ENCODE peak calls at places on chromosome 7, in five cellular contexts. One of them, this sample, is unnamed.

GRCh38 chr7:91243591-91244368 is 20.5 kb upstream of the FZD1 start:
- DNase-seq in Peyer's patch: no peak
- DNase-seq in SW480: no peak
- DNase-seq in activated CD4-positive, alpha-beta T cell treated with anti-CD3 and anti-CD28 coated beads, Interleukin-2, amount 50 U/mL, for 1 hour: no peak
- DNase-seq in ELF-1: no peak
- DNase-seq in this sample: no peak

GRCh38 chr7:143811-144453 is 48.4 kb upstream of the FAM20C start:
- DNase-seq in ELF-1: no peak
- DNase-seq in Peyer's patch: no peak
- DNase-seq in SW480: no peak
- DNase-seq in activated CD4-positive, alpha-beta T cell treated with anti-CD3 and anti-CD28 coated beads, Interleukin-2, amount 50 U/mL, for 1 hour: no peak
- DNase-seq in this sample: peak

GRCh38 chr7:33973235-33974015 is 68.1 kb downstream of the BMPER start:
- DNase-seq in activated CD4-positive, alpha-beta T cell treated with anti-CD3 and anti-CD28 coated beads, Interleukin-2, amount 50 U/mL, for 1 hour: no peak
- DNase-seq in SW480: no peak
- DNase-seq in ELF-1: no peak
- DNase-seq in Peyer's patch: no peak
- DNase-seq in this sample: no peak

GRCh38 chr7:2445898-2446555 is 30.2 kb downstream of the GRIFIN start:
- DNase-seq in ELF-1: no peak
- DNase-seq in activated CD4-positive, alpha-beta T cell treated with anti-CD3 and anti-CD28 coated beads, Interleukin-2, amount 50 U/mL, for 1 hour: no peak
- DNase-seq in Peyer's patch: no peak
- DNase-seq in SW480: no peak
- DNase-seq in this sample: no peak

GRCh38 chr7:152520861-152521302 is 85.1 kb upstream of the KMT2C start:
- DNase-seq in activated CD4-positive, alpha-beta T cell treated with anti-CD3 and anti-CD28 coated beads, Interleukin-2, amount 50 U/mL, for 1 hour: no peak
- DNase-seq in ELF-1: no peak
- DNase-seq in Peyer's patch: no peak
- DNase-seq in SW480: no peak
- DNase-seq in this sample: no peak

GRCh38 chr7:34776748-34777358 is 118.8 kb downstream of the NPSR1 start:
- DNase-seq in SW480: no peak
- DNase-seq in Peyer's patch: no peak
- DNase-seq in activated CD4-positive, alpha-beta T cell treated with anti-CD3 and anti-CD28 coated beads, Interleukin-2, amount 50 U/mL, for 1 hour: no peak
- DNase-seq in ELF-1: peak
- DNase-seq in this sample: no peak

GRCh38 chr7:18895456-18895855 is 222.0 kb downstream of the TWIST1 start:
- DNase-seq in ELF-1: no peak
- DNase-seq in SW480: peak
- DNase-seq in Peyer's patch: no peak
- DNase-seq in activated CD4-positive, alpha-beta T cell treated with anti-CD3 and anti-CD28 coated beads, Interleukin-2, amount 50 U/mL, for 1 hour: no peak
- DNase-seq in this sample: no peak

GRCh38 chr7:22444181-22444966 is 55.6 kb downstream of the STEAP1B start:
- DNase-seq in ELF-1: no peak
- DNase-seq in Peyer's patch: no peak
- DNase-seq in activated CD4-positive, alpha-beta T cell treated with anti-CD3 and anti-CD28 coated beads, Interleukin-2, amount 50 U/mL, for 1 hour: no peak
- DNase-seq in SW480: no peak
- DNase-seq in this sample: no peak

GRCh38 chr7:142057101-142057500 is 54.4 kb upstream of the MGAM2 start:
- DNase-seq in Peyer's patch: no peak
- DNase-seq in SW480: no peak
- DNase-seq in ELF-1: no peak
- DNase-seq in activated CD4-positive, alpha-beta T cell treated with anti-CD3 and anti-CD28 coated beads, Interleukin-2, amount 50 U/mL, for 1 hour: no peak
- DNase-seq in this sample: no peak

GRCh38 chr7:132618956-132619305 is 42.7 kb upstream of the PLXNA4 start:
- DNase-seq in activated CD4-positive, alpha-beta T cell treated with anti-CD3 and anti-CD28 coated beads, Interleukin-2, amount 50 U/mL, for 1 hour: no peak
- DNase-seq in ELF-1: no peak
- DNase-seq in SW480: no peak
- DNase-seq in Peyer's patch: no peak
- DNase-seq in this sample: no peak

GRCh38 chr7:20403356-20403755 is 72.7 kb downstream of the ITGB8 start:
- DNase-seq in SW480: no peak
- DNase-seq in activated CD4-positive, alpha-beta T cell treated with anti-CD3 and anti-CD28 coated beads, Interleukin-2, amount 50 U/mL, for 1 hour: no peak
- DNase-seq in ELF-1: no peak
- DNase-seq in Peyer's patch: no peak
- DNase-seq in this sample: no peak

GRCh38 chr7:155692317-155692716 is 47.9 kb downstream of the RBM33 start:
- DNase-seq in ELF-1: no peak
- DNase-seq in Peyer's patch: no peak
- DNase-seq in activated CD4-positive, alpha-beta T cell treated with anti-CD3 and anti-CD28 coated beads, Interleukin-2, amount 50 U/mL, for 1 hour: no peak
- DNase-seq in SW480: no peak
- DNase-seq in this sample: no peak

GRCh38 chr7:131188367-131189339 is 139.0 kb upstream of the MKLN1 start:
- DNase-seq in Peyer's patch: no peak
- DNase-seq in SW480: peak
- DNase-seq in activated CD4-positive, alpha-beta T cell treated with anti-CD3 and anti-CD28 coated beads, Interleukin-2, amount 50 U/mL, for 1 hour: peak
- DNase-seq in ELF-1: no peak
- DNase-seq in this sample: peak

GRCh38 chr7:17130281-17131059 is 168.0 kb upstream of the AHR start:
- DNase-seq in activated CD4-positive, alpha-beta T cell treated with anti-CD3 and anti-CD28 coated beads, Interleukin-2, amount 50 U/mL, for 1 hour: no peak
- DNase-seq in Peyer's patch: no peak
- DNase-seq in SW480: peak
- DNase-seq in ELF-1: no peak
- DNase-seq in this sample: no peak

GRCh38 chr7:36153571-36154097 is 580 bp downstream of the EEPD1 start:
- DNase-seq in ELF-1: no peak
- DNase-seq in activated CD4-positive, alpha-beta T cell treated with anti-CD3 and anti-CD28 coated beads, Interleukin-2, amount 50 U/mL, for 1 hour: peak
- DNase-seq in SW480: peak
- DNase-seq in Peyer's patch: peak
- DNase-seq in this sample: peak

GRCh38 chr7:25238056-25238745 is 9.9 kb upstream of the NPVF start:
- DNase-seq in SW480: no peak
- DNase-seq in activated CD4-positive, alpha-beta T cell treated with anti-CD3 and anti-CD28 coated beads, Interleukin-2, amount 50 U/mL, for 1 hour: no peak
- DNase-seq in Peyer's patch: no peak
- DNase-seq in ELF-1: no peak
- DNase-seq in this sample: no peak

GRCh38 chr7:27277628-27278027 is 35.0 kb downstream of the EVX1 start:
- DNase-seq in SW480: peak
- DNase-seq in ELF-1: peak
- DNase-seq in Peyer's patch: peak
- DNase-seq in activated CD4-positive, alpha-beta T cell treated with anti-CD3 and anti-CD28 coated beads, Interleukin-2, amount 50 U/mL, for 1 hour: no peak
- DNase-seq in this sample: no peak

GRCh38 chr7:37833107-37833817 is 15.1 kb upstream of the NME8 start:
- DNase-seq in activated CD4-positive, alpha-beta T cell treated with anti-CD3 and anti-CD28 coated beads, Interleukin-2, amount 50 U/mL, for 1 hour: peak
- DNase-seq in ELF-1: peak
- DNase-seq in SW480: peak
- DNase-seq in Peyer's patch: peak
- DNase-seq in this sample: peak

GRCh38 chr7:47744883-47745282 is 163.0 kb upstream of the TNS3 start:
- DNase-seq in SW480: no peak
- DNase-seq in ELF-1: no peak
- DNase-seq in activated CD4-positive, alpha-beta T cell treated with anti-CD3 and anti-CD28 coated beads, Interleukin-2, amount 50 U/mL, for 1 hour: no peak
- DNase-seq in Peyer's patch: no peak
- DNase-seq in this sample: no peak

GRCh38 chr7:55786901-55787300 is 75.7 kb downstream of the SEPTIN14 start:
- DNase-seq in ELF-1: no peak
- DNase-seq in Peyer's patch: no peak
- DNase-seq in SW480: no peak
- DNase-seq in activated CD4-positive, alpha-beta T cell treated with anti-CD3 and anti-CD28 coated beads, Interleukin-2, amount 50 U/mL, for 1 hour: no peak
- DNase-seq in this sample: no peak

GRCh38 chr7:50720295-50720694 is 62.4 kb downstream of the GRB10 start:
- DNase-seq in activated CD4-positive, alpha-beta T cell treated with anti-CD3 and anti-CD28 coated beads, Interleukin-2, amount 50 U/mL, for 1 hour: no peak
- DNase-seq in SW480: no peak
- DNase-seq in ELF-1: no peak
- DNase-seq in Peyer's patch: no peak
- DNase-seq in this sample: no peak

GRCh38 chr7:122896509-122896908 is 10.2 kb upstream of the CADPS2 start:
- DNase-seq in SW480: peak
- DNase-seq in Peyer's patch: no peak
- DNase-seq in activated CD4-positive, alpha-beta T cell treated with anti-CD3 and anti-CD28 coated beads, Interleukin-2, amount 50 U/mL, for 1 hour: no peak
- DNase-seq in ELF-1: no peak
- DNase-seq in this sample: no peak

GRCh38 chr7:139825666-139826290 is 3.3 kb upstream of the TBXAS1 start:
- DNase-seq in ELF-1: no peak
- DNase-seq in activated CD4-positive, alpha-beta T cell treated with anti-CD3 and anti-CD28 coated beads, Interleukin-2, amount 50 U/mL, for 1 hour: no peak
- DNase-seq in SW480: peak
- DNase-seq in Peyer's patch: no peak
- DNase-seq in this sample: no peak

GRCh38 chr7:123343611-123344010 is 143.8 kb upstream of the SLC13A1 start:
- DNase-seq in SW480: no peak
- DNase-seq in ELF-1: no peak
- DNase-seq in activated CD4-positive, alpha-beta T cell treated with anti-CD3 and anti-CD28 coated beads, Interleukin-2, amount 50 U/mL, for 1 hour: no peak
- DNase-seq in Peyer's patch: no peak
- DNase-seq in this sample: no peak

GRCh38 chr7:6252310-6252709 is 20.1 kb downstream of the CYTH3 start:
- DNase-seq in SW480: peak
- DNase-seq in activated CD4-positive, alpha-beta T cell treated with anti-CD3 and anti-CD28 coated beads, Interleukin-2, amount 50 U/mL, for 1 hour: no peak
- DNase-seq in Peyer's patch: no peak
- DNase-seq in ELF-1: no peak
- DNase-seq in this sample: no peak

GRCh38 chr7:130982160-130982638 is 248.2 kb upstream of the KLF14 start:
- DNase-seq in ELF-1: no peak
- DNase-seq in SW480: peak
- DNase-seq in Peyer's patch: peak
- DNase-seq in activated CD4-positive, alpha-beta T cell treated with anti-CD3 and anti-CD28 coated beads, Interleukin-2, amount 50 U/mL, for 1 hour: no peak
- DNase-seq in this sample: peak

GRCh38 chr7:66363655-66364054 is 158.5 kb downstream of the TPST1 start:
- DNase-seq in ELF-1: no peak
- DNase-seq in Peyer's patch: no peak
- DNase-seq in SW480: no peak
- DNase-seq in activated CD4-positive, alpha-beta T cell treated with anti-CD3 and anti-CD28 coated beads, Interleukin-2, amount 50 U/mL, for 1 hour: no peak
- DNase-seq in this sample: no peak

GRCh38 chr7:139452948-139453672 is 30.4 kb downstream of the KLRG2 start:
- DNase-seq in ELF-1: no peak
- DNase-seq in activated CD4-positive, alpha-beta T cell treated with anti-CD3 and anti-CD28 coated beads, Interleukin-2, amount 50 U/mL, for 1 hour: no peak
- DNase-seq in SW480: no peak
- DNase-seq in Peyer's patch: no peak
- DNase-seq in this sample: no peak

GRCh38 chr7:158782638-158783490 is 46.4 kb downstream of the ESYT2 start:
- DNase-seq in Peyer's patch: no peak
- DNase-seq in SW480: no peak
- DNase-seq in activated CD4-positive, alpha-beta T cell treated with anti-CD3 and anti-CD28 coated beads, Interleukin-2, amount 50 U/mL, for 1 hour: no peak
- DNase-seq in ELF-1: peak
- DNase-seq in this sample: no peak

GRCh38 chr7:124171068-124171467 is 138.2 kb upstream of the TMEM229A start:
- DNase-seq in ELF-1: no peak
- DNase-seq in activated CD4-positive, alpha-beta T cell treated with anti-CD3 and anti-CD28 coated beads, Interleukin-2, amount 50 U/mL, for 1 hour: no peak
- DNase-seq in Peyer's patch: no peak
- DNase-seq in SW480: peak
- DNase-seq in this sample: no peak

GRCh38 chr7:115477193-115477651 is 553.3 kb downstream of the TFEC start:
- DNase-seq in Peyer's patch: peak
- DNase-seq in SW480: no peak
- DNase-seq in activated CD4-positive, alpha-beta T cell treated with anti-CD3 and anti-CD28 coated beads, Interleukin-2, amount 50 U/mL, for 1 hour: no peak
- DNase-seq in ELF-1: peak
- DNase-seq in this sample: peak

GRCh38 chr7:14995774-14996173 is 93.2 kb upstream of the DGKB start:
- DNase-seq in activated CD4-positive, alpha-beta T cell treated with anti-CD3 and anti-CD28 coated beads, Interleukin-2, amount 50 U/mL, for 1 hour: no peak
- DNase-seq in SW480: no peak
- DNase-seq in ELF-1: no peak
- DNase-seq in Peyer's patch: no peak
- DNase-seq in this sample: no peak